ENCODE peak calls at places on chromosome 1, in eight cellular contexts. One of them, this sample, is unnamed.

GRCh38 chr1:105137543-105138444 is 1388.1 kb downstream of the AMY1C start:
- DNase-seq in lung: no peak
- DNase-seq in small intestine: peak; percentile 1
- DNase-seq in CD8-positive, alpha-beta memory T cell: no peak
- DNase-seq in fibroblast of lung: no peak
- DNase-seq in psoas muscle: no peak
- DNase-seq in endothelial cell of umbilical vein: no peak
- DNase-seq in tibial nerve: no peak
- DNase-seq in this sample: no peak

GRCh38 chr1:206002833-206003532 is at the start of gene RAB7B:
- DNase-seq in lung: peak; percentile 72
- DNase-seq in CD8-positive, alpha-beta memory T cell: no peak
- DNase-seq in tibial nerve: peak; percentile 55
- DNase-seq in psoas muscle: peak; percentile 69
- DNase-seq in endothelial cell of umbilical vein: no peak
- DNase-seq in fibroblast of lung: peak; percentile 69
- DNase-seq in small intestine: no peak
- DNase-seq in this sample: peak; percentile 95

GRCh38 chr1:41662061-41662655 is 177.7 kb upstream of the EDN2 start:
- DNase-seq in psoas muscle: peak; percentile 67
- DNase-seq in small intestine: peak; percentile 30
- DNase-seq in endothelial cell of umbilical vein: peak; percentile 43
- DNase-seq in CD8-positive, alpha-beta memory T cell: peak; percentile 76
- DNase-seq in fibroblast of lung: peak; percentile 83
- DNase-seq in lung: peak; percentile 68
- DNase-seq in tibial nerve: no peak
- DNase-seq in this sample: no peak

GRCh38 chr1:38835230-38835827 is 24.2 kb downstream of the RRAGC start:
- DNase-seq in tibial nerve: no peak
- DNase-seq in small intestine: peak; percentile 81
- DNase-seq in fibroblast of lung: peak; percentile 90
- DNase-seq in endothelial cell of umbilical vein: peak; percentile 77
- DNase-seq in psoas muscle: no peak
- DNase-seq in lung: no peak
- DNase-seq in CD8-positive, alpha-beta memory T cell: peak; percentile 57
- DNase-seq in this sample: no peak

GRCh38 chr1:156706647-156707008 is 1.2 kb upstream of the CRABP2 start:
- DNase-seq in tibial nerve: peak; percentile 60
- DNase-seq in small intestine: no peak
- DNase-seq in endothelial cell of umbilical vein: no peak
- DNase-seq in psoas muscle: peak; percentile 69
- DNase-seq in lung: no peak
- DNase-seq in fibroblast of lung: peak; percentile 91
- DNase-seq in CD8-positive, alpha-beta memory T cell: no peak
- DNase-seq in this sample: no peak

GRCh38 chr1:241465673-241466072 is 53.9 kb downstream of the FH start:
- DNase-seq in small intestine: no peak
- DNase-seq in endothelial cell of umbilical vein: no peak
- DNase-seq in tibial nerve: no peak
- DNase-seq in CD8-positive, alpha-beta memory T cell: no peak
- DNase-seq in fibroblast of lung: no peak
- DNase-seq in psoas muscle: no peak
- DNase-seq in lung: no peak
- DNase-seq in this sample: no peak

GRCh38 chr1:153939476-153939875 is 7.0 kb downstream of the DENND4B start:
- DNase-seq in tibial nerve: no peak
- DNase-seq in lung: no peak
- DNase-seq in endothelial cell of umbilical vein: no peak
- DNase-seq in fibroblast of lung: no peak
- DNase-seq in small intestine: no peak
- DNase-seq in CD8-positive, alpha-beta memory T cell: no peak
- DNase-seq in psoas muscle: no peak
- DNase-seq in this sample: no peak

GRCh38 chr1:32963746-32964460 is 706 bp downstream of the RNF19B start:
- DNase-seq in fibroblast of lung: peak; percentile 22
- DNase-seq in endothelial cell of umbilical vein: peak; percentile 66
- DNase-seq in CD8-positive, alpha-beta memory T cell: peak; percentile 65
- DNase-seq in small intestine: peak; percentile 49
- DNase-seq in psoas muscle: peak; percentile 61
- DNase-seq in lung: peak; percentile 63
- DNase-seq in tibial nerve: no peak
- DNase-seq in this sample: no peak

GRCh38 chr1:200410566-200410878 is 686 bp upstream of the ZNF281 start:
- DNase-seq in tibial nerve: no peak
- DNase-seq in lung: no peak
- DNase-seq in small intestine: peak; percentile 86
- DNase-seq in endothelial cell of umbilical vein: no peak
- DNase-seq in fibroblast of lung: no peak
- DNase-seq in CD8-positive, alpha-beta memory T cell: peak; percentile 17
- DNase-seq in psoas muscle: no peak
- DNase-seq in this sample: no peak

GRCh38 chr1:226698659-226699058 is 40.4 kb downstream of the ITPKB start:
- DNase-seq in psoas muscle: no peak
- DNase-seq in tibial nerve: no peak
- DNase-seq in CD8-positive, alpha-beta memory T cell: no peak
- DNase-seq in endothelial cell of umbilical vein: no peak
- DNase-seq in small intestine: no peak
- DNase-seq in fibroblast of lung: no peak
- DNase-seq in lung: no peak
- DNase-seq in this sample: no peak

GRCh38 chr1:89065077-89065868 is at the start of gene GBP1:
- DNase-seq in small intestine: peak; percentile 77
- DNase-seq in tibial nerve: no peak
- DNase-seq in CD8-positive, alpha-beta memory T cell: peak; percentile 52
- DNase-seq in lung: no peak
- DNase-seq in endothelial cell of umbilical vein: peak; percentile 84
- DNase-seq in fibroblast of lung: peak; percentile 96
- DNase-seq in psoas muscle: no peak
- DNase-seq in this sample: no peak

GRCh38 chr1:201399352-201400126 is 415 bp upstream of the LAD1 start:
- DNase-seq in lung: peak; percentile 52
- DNase-seq in endothelial cell of umbilical vein: no peak
- DNase-seq in CD8-positive, alpha-beta memory T cell: no peak
- DNase-seq in small intestine: peak; percentile 89
- DNase-seq in fibroblast of lung: no peak
- DNase-seq in psoas muscle: no peak
- DNase-seq in tibial nerve: no peak
- DNase-seq in this sample: no peak

GRCh38 chr1:33147997-33148314 is 33.9 kb downstream of the TRIM62 start:
- DNase-seq in lung: no peak
- DNase-seq in endothelial cell of umbilical vein: no peak
- DNase-seq in tibial nerve: no peak
- DNase-seq in small intestine: no peak
- DNase-seq in fibroblast of lung: peak; percentile 60
- DNase-seq in CD8-positive, alpha-beta memory T cell: no peak
- DNase-seq in psoas muscle: no peak
- DNase-seq in this sample: no peak

GRCh38 chr1:7648761-7649384 is 122.2 kb upstream of the VAMP3 start:
- DNase-seq in fibroblast of lung: peak; percentile 37
- DNase-seq in lung: peak; percentile 90
- DNase-seq in tibial nerve: peak; percentile 74
- DNase-seq in small intestine: no peak
- DNase-seq in CD8-positive, alpha-beta memory T cell: no peak
- DNase-seq in endothelial cell of umbilical vein: peak; percentile 85
- DNase-seq in psoas muscle: peak; percentile 54
- DNase-seq in this sample: no peak

GRCh38 chr1:232617237-232617636 is 12.7 kb downstream of the SIPA1L2 start:
- DNase-seq in psoas muscle: no peak
- DNase-seq in fibroblast of lung: no peak
- DNase-seq in CD8-positive, alpha-beta memory T cell: no peak
- DNase-seq in tibial nerve: no peak
- DNase-seq in endothelial cell of umbilical vein: no peak
- DNase-seq in small intestine: no peak
- DNase-seq in lung: no peak
- DNase-seq in this sample: no peak

GRCh38 chr1:76303348-76303712 is 228.8 kb downstream of the ST6GALNAC3 start:
- DNase-seq in tibial nerve: no peak
- DNase-seq in small intestine: no peak
- DNase-seq in CD8-positive, alpha-beta memory T cell: no peak
- DNase-seq in psoas muscle: no peak
- DNase-seq in fibroblast of lung: no peak
- DNase-seq in lung: no peak
- DNase-seq in endothelial cell of umbilical vein: no peak
- DNase-seq in this sample: no peak

GRCh38 chr1:96703186-96703585 is 18.4 kb upstream of the PTBP2 start:
- DNase-seq in psoas muscle: no peak
- DNase-seq in tibial nerve: no peak
- DNase-seq in lung: no peak
- DNase-seq in fibroblast of lung: peak; percentile 55
- DNase-seq in small intestine: no peak
- DNase-seq in endothelial cell of umbilical vein: peak; percentile 6
- DNase-seq in CD8-positive, alpha-beta memory T cell: no peak
- DNase-seq in this sample: no peak

GRCh38 chr1:40058097-40058452 is 17.5 kb downstream of the CAP1 start:
- DNase-seq in lung: no peak
- DNase-seq in tibial nerve: no peak
- DNase-seq in endothelial cell of umbilical vein: no peak
- DNase-seq in psoas muscle: no peak
- DNase-seq in small intestine: no peak
- DNase-seq in CD8-positive, alpha-beta memory T cell: no peak
- DNase-seq in fibroblast of lung: no peak
- DNase-seq in this sample: no peak

GRCh38 chr1:40060351-40060750 is 19.8 kb downstream of the CAP1 start:
- DNase-seq in fibroblast of lung: no peak
- DNase-seq in small intestine: no peak
- DNase-seq in tibial nerve: no peak
- DNase-seq in CD8-positive, alpha-beta memory T cell: peak; percentile 21
- DNase-seq in lung: no peak
- DNase-seq in endothelial cell of umbilical vein: no peak
- DNase-seq in psoas muscle: no peak
- DNase-seq in this sample: no peak

GRCh38 chr1:40058453-40059291 is 18.1 kb downstream of the CAP1 start:
- DNase-seq in fibroblast of lung: no peak
- DNase-seq in endothelial cell of umbilical vein: peak; percentile 55
- DNase-seq in lung: no peak
- DNase-seq in CD8-positive, alpha-beta memory T cell: no peak
- DNase-seq in psoas muscle: no peak
- DNase-seq in tibial nerve: no peak
- DNase-seq in small intestine: peak; percentile 53
- DNase-seq in this sample: no peak

GRCh38 chr1:40059960-40060337 is 19.4 kb downstream of the CAP1 start:
- DNase-seq in lung: no peak
- DNase-seq in endothelial cell of umbilical vein: no peak
- DNase-seq in tibial nerve: no peak
- DNase-seq in fibroblast of lung: no peak
- DNase-seq in psoas muscle: no peak
- DNase-seq in small intestine: no peak
- DNase-seq in CD8-positive, alpha-beta memory T cell: no peak
- DNase-seq in this sample: no peak

GRCh38 chr1:40059292-40059959 is 18.9 kb downstream of the CAP1 start:
- DNase-seq in CD8-positive, alpha-beta memory T cell: peak; percentile 56
- DNase-seq in tibial nerve: no peak
- DNase-seq in endothelial cell of umbilical vein: peak; percentile 80
- DNase-seq in lung: no peak
- DNase-seq in psoas muscle: no peak
- DNase-seq in fibroblast of lung: peak; percentile 30
- DNase-seq in small intestine: peak; percentile 62
- DNase-seq in this sample: no peak
- H3K27ac ChIP-seq in CD8-positive, alpha-beta memory T cell: peak overlapping the region; percentile 58
- H3K27ac ChIP-seq in tibial nerve: peak overlapping the region; percentile 53
- H3K27ac ChIP-seq in endothelial cell of umbilical vein: peak overlapping the region; percentile 64
- H3K27ac ChIP-seq in lung: peak overlapping the region; percentile 87
- H3K27ac ChIP-seq in psoas muscle: peak overlapping the region; percentile 80
- H3K27ac ChIP-seq in fibroblast of lung: no peak overlapping the region
- H3K27ac ChIP-seq in small intestine: peak overlapping the region; percentile 82
- H3K27ac ChIP-seq in this sample: peak overlapping the region; percentile 54

DNA sequence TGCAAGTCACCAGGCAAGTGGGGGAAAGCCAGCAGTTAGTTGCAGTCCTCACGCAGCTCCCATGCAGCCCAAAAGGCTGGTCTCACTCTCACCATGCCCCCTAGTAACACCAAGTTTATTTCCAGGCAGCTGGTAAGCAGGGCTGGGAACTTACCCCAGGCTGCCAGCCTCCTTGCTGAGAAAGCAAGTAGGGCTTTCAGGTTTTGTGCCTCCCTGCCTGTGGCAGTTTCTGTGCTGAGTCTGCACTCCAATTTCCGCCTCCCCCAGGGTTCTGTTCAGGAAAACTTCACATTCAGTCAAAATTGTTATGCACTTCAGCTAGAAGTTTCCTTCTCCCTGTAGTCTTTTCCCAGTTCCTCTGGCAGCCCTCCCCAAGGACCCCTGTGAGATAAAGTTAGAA is 102.0 kb upstream of the SGIP1 start:
- DNase-seq in small intestine: no peak
- DNase-seq in endothelial cell of umbilical vein: no peak
- DNase-seq in psoas muscle: no peak
- DNase-seq in CD8-positive, alpha-beta memory T cell: no peak
- DNase-seq in tibial nerve: no peak
- DNase-seq in fibroblast of lung: no peak
- DNase-seq in lung: no peak
- DNase-seq in this sample: no peak
- H3K9me3 ChIP-seq in small intestine: no peaks in the 10 kb centered on the region
- H3K9me3 ChIP-seq in endothelial cell of umbilical vein: no peaks in the 10 kb centered on the region
- H3K9me3 ChIP-seq in psoas muscle: peaks cover 29% of the 10 kb centered on the region
- H3K9me3 ChIP-seq in CD8-positive, alpha-beta memory T cell: peaks cover 7% of the 10 kb centered on the region
- H3K9me3 ChIP-seq in tibial nerve: peaks cover 48% of the 10 kb centered on the region
- H3K9me3 ChIP-seq in fibroblast of lung: no peaks in the 10 kb centered on the region
- H3K9me3 ChIP-seq in lung: peaks cover 7% of the 10 kb centered on the region
- H3K9me3 ChIP-seq in this sample: no peaks in the 10 kb centered on the region

DNA sequence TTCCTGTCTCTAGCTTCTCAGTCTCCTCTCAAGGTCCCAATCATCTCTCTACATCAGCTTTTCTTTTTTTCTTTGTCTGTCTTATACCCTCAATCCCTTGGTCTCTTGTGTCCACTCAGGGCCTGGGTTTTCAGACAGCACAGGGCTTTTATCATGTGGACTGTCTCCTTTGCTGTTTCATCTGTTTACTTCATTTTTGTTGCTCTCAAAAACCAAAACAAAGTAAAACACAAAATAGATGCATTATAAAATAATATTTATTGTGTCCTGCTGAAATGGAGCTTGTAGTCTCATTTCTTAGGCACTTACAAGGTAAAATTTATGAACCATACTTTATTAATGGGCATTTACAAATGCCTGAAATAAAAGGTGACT is 17.8 kb upstream of the SLAMF6 start:
- DNase-seq in fibroblast of lung: no peak
- DNase-seq in CD8-positive, alpha-beta memory T cell: no peak
- DNase-seq in tibial nerve: no peak
- DNase-seq in psoas muscle: no peak
- DNase-seq in lung: no peak
- DNase-seq in endothelial cell of umbilical vein: no peak
- DNase-seq in small intestine: no peak
- DNase-seq in this sample: no peak
- H3K4me1 ChIP-seq in fibroblast of lung: no peaks in the 10 kb centered on the region
- H3K4me1 ChIP-seq in CD8-positive, alpha-beta memory T cell: peaks cover 55% of the 10 kb centered on the region
- H3K4me1 ChIP-seq in tibial nerve: no peaks in the 10 kb centered on the region
- H3K4me1 ChIP-seq in psoas muscle: no peaks in the 10 kb centered on the region
- H3K4me1 ChIP-seq in lung: no peaks in the 10 kb centered on the region
- H3K4me1 ChIP-seq in endothelial cell of umbilical vein: no peaks in the 10 kb centered on the region
- H3K4me1 ChIP-seq in small intestine: peaks cover 9% of the 10 kb centered on the region
- H3K4me1 ChIP-seq in this sample: no peaks in the 10 kb centered on the region

DNA sequence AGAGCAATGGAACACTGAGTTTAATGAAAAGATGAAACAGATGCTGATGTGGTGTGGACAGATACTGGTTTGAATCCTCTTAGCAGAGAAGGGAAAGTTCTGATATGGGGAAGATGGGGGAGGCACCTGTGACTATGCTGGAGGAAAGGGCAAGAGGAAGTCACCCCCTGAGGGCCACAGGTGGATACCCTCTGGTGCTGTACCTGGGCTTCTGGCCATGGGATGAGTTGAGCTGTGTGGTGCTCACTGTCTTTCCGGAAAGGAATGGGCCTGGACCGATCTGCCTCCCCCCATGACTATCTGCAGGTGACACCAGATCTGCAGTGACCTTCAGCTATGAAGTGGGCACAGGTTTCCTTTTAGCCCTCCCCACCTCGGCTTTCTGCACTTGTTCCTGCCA is 52.4 kb downstream of the IER5 start:
- DNase-seq in lung: no peak
- DNase-seq in fibroblast of lung: no peak
- DNase-seq in small intestine: no peak
- DNase-seq in CD8-positive, alpha-beta memory T cell: no peak
- DNase-seq in tibial nerve: no peak
- DNase-seq in psoas muscle: no peak
- DNase-seq in endothelial cell of umbilical vein: no peak
- DNase-seq in this sample: no peak
- H3K27ac ChIP-seq in lung: no peak overlapping the region
- H3K27ac ChIP-seq in fibroblast of lung: peak overlapping the region; percentile 93
- H3K27ac ChIP-seq in small intestine: no peak overlapping the region
- H3K27ac ChIP-seq in CD8-positive, alpha-beta memory T cell: no peak overlapping the region
- H3K27ac ChIP-seq in tibial nerve: no peak overlapping the region
- H3K27ac ChIP-seq in psoas muscle: peak overlapping the region; percentile 30
- H3K27ac ChIP-seq in endothelial cell of umbilical vein: no peak overlapping the region
- H3K27ac ChIP-seq in this sample: peak overlapping the region; percentile 78

This sample was measured in vagina.